ENCODE peak calls at places on chromosome 16, in eight cellular contexts. M is heart left ventricle; R is stimulated activated CD8-positive, alpha-beta memory T cell treated with anti-CD3 and anti-CD28 coated beads, Interleukin-12 subunit alpha, Interleukin-12 subunit beta, amount 100 ng/mL, for 1 hour; S is aorta; C is AG08396; B is T-helper 9 cell; L is CD8-positive, alpha-beta memory T cell; F is stomach. N is an unnamed sample.

GRCh38 chr16:18803569-18804462 is 2.5 kb upstream of the ARL6IP1 start:
- DNase-seq in C (no peak), R (no peak), F (no peak), B (no peak), S (no peak), M (no peak), L (no peak), N (no peak)

GRCh38 chr16:84924339-84925091 is 86.8 kb downstream of the ZDHHC7 start:
- DNase-seq in F (no peak), M (peak; percentile 76), L (no peak), C (no peak), R (no peak), S (no peak), B (no peak), N (peak; percentile 63)

GRCh38 chr16:70490261-70490660 is 33.1 kb downstream of the COG4 start:
- DNase-seq in L (no peak), F (no peak), M (no peak), B (no peak), R (no peak), C (no peak), S (peak; percentile 7), N (no peak)

GRCh38 chr16:84741351-84741791 is 41.6 kb downstream of the USP10 start:
- DNase-seq in B (no peak), F (no peak), C (peak; percentile 39), M (no peak), S (no peak), R (no peak), L (no peak), N (no peak)

GRCh38 chr16:79213214-79213613 is 387.3 kb downstream of the MAF start:
- DNase-seq in R (no peak), M (no peak), F (no peak), L (no peak), B (no peak), S (no peak), C (no peak), N (no peak)

GRCh38 chr16:80931985-80932720 is 74.5 kb downstream of the CMC2 start:
- DNase-seq in C (peak; percentile 72), S (peak; percentile 85), L (peak; percentile 49), F (peak; percentile 59), M (peak; percentile 73), B (no peak), R (no peak), N (peak; percentile 53)

GRCh38 chr16:5509794-5510193 is 412.2 kb upstream of the EEF2KMT start:
- DNase-seq in F (peak; percentile 63), M (no peak), L (no peak), B (no peak), C (no peak), R (no peak), S (no peak), N (peak; percentile 84)

GRCh38 chr16:70800306-70800705 is 652 bp downstream of the VAC14 start:
- DNase-seq in R (no peak), F (no peak), M (no peak), C (no peak), S (no peak), L (no peak), B (no peak), N (no peak)

GRCh38 chr16:1580956-1581355 is 30.9 kb downstream of the IFT140 start:
- DNase-seq in L (no peak), M (no peak), S (no peak), R (no peak), C (no peak), F (peak; percentile 40), B (no peak), N (peak; percentile 64)

N was measured in colonic mucosa.